ENCODE peak calls at places on chromosomes 11 and 22, in five cellular contexts. One of them, this sample, is unnamed.

GRCh38 chr11:13955971-13956421 is 6.5 kb upstream of the SPON1 start:
- DNase-seq in testis: peak; percentile 80
- DNase-seq in uterus: peak; percentile 56
- DNase-seq in B cell: peak; percentile 45
- DNase-seq in psoas muscle: no peak
- DNase-seq in this sample: peak; percentile 57

GRCh38 chr11:37449146-37449545 is 851.1 kb upstream of the RAG2 start:
- DNase-seq in testis: no peak
- DNase-seq in uterus: no peak
- DNase-seq in B cell: no peak
- DNase-seq in psoas muscle: no peak
- DNase-seq in this sample: no peak

GRCh38 chr11:96197221-96197620 is 145.8 kb downstream of the MAML2 start:
- DNase-seq in testis: no peak
- DNase-seq in uterus: no peak
- DNase-seq in B cell: no peak
- DNase-seq in psoas muscle: no peak
- DNase-seq in this sample: no peak

GRCh38 chr22:26038365-26038764 is 130.9 kb upstream of the SEZ6L start:
- DNase-seq in testis: no peak
- DNase-seq in uterus: no peak
- DNase-seq in B cell: no peak
- DNase-seq in psoas muscle: no peak
- DNase-seq in this sample: no peak

GRCh38 chr11:130383363-130384168 is 44.8 kb downstream of the ADAMTS8 start:
- DNase-seq in testis: no peak
- DNase-seq in uterus: no peak
- DNase-seq in B cell: no peak
- DNase-seq in psoas muscle: peak; percentile 46
- DNase-seq in this sample: no peak

GRCh38 chr22:50271519-50271970 is 1.4 kb upstream of the MAPK11 start:
- DNase-seq in testis: peak; percentile 63
- DNase-seq in uterus: peak; percentile 62
- DNase-seq in B cell: peak; percentile 89
- DNase-seq in psoas muscle: peak; percentile 62
- DNase-seq in this sample: peak; percentile 77

GRCh38 chr11:73012121-73012863 is 129.8 kb downstream of the FCHSD2 start:
- DNase-seq in testis: no peak
- DNase-seq in uterus: no peak
- DNase-seq in B cell: no peak
- DNase-seq in psoas muscle: no peak
- DNase-seq in this sample: no peak

GRCh38 chr11:128926000-128926399 is 16.7 kb downstream of the TP53AIP1 start:
- DNase-seq in testis: no peak
- DNase-seq in uterus: no peak
- DNase-seq in B cell: no peak
- DNase-seq in psoas muscle: no peak
- DNase-seq in this sample: no peak

GRCh38 chr11:95659088-95659487 is 130.5 kb downstream of the FAM76B start:
- DNase-seq in testis: no peak
- DNase-seq in uterus: no peak
- DNase-seq in B cell: no peak
- DNase-seq in psoas muscle: no peak
- DNase-seq in this sample: no peak

GRCh38 chr11:23866641-23867040 is 630.2 kb upstream of the LUZP2 start:
- DNase-seq in testis: no peak
- DNase-seq in uterus: no peak
- DNase-seq in B cell: no peak
- DNase-seq in psoas muscle: no peak
- DNase-seq in this sample: no peak

GRCh38 chr11:61699737-61700160 is 19.6 kb downstream of the DAGLA start:
- DNase-seq in testis: peak; percentile 55
- DNase-seq in uterus: no peak
- DNase-seq in B cell: no peak
- DNase-seq in psoas muscle: peak; percentile 51
- DNase-seq in this sample: no peak

GRCh38 chr11:65498042-65498726 is 661 bp upstream of the MALAT1 start:
- DNase-seq in testis: peak; percentile 73
- DNase-seq in uterus: no peak
- DNase-seq in B cell: no peak
- DNase-seq in psoas muscle: peak; percentile 44
- DNase-seq in this sample: peak; percentile 74

GRCh38 chr11:66789097-66789890 is 53.9 kb upstream of the RCE1 start:
- DNase-seq in testis: no peak
- DNase-seq in uterus: no peak
- DNase-seq in B cell: no peak
- DNase-seq in psoas muscle: no peak
- DNase-seq in this sample: no peak

GRCh38 chr11:64324692-64325469 is 7.0 kb downstream of the PRDX5 start:
- DNase-seq in testis: no peak
- DNase-seq in uterus: no peak
- DNase-seq in B cell: no peak
- DNase-seq in psoas muscle: no peak
- DNase-seq in this sample: no peak

DNA sequence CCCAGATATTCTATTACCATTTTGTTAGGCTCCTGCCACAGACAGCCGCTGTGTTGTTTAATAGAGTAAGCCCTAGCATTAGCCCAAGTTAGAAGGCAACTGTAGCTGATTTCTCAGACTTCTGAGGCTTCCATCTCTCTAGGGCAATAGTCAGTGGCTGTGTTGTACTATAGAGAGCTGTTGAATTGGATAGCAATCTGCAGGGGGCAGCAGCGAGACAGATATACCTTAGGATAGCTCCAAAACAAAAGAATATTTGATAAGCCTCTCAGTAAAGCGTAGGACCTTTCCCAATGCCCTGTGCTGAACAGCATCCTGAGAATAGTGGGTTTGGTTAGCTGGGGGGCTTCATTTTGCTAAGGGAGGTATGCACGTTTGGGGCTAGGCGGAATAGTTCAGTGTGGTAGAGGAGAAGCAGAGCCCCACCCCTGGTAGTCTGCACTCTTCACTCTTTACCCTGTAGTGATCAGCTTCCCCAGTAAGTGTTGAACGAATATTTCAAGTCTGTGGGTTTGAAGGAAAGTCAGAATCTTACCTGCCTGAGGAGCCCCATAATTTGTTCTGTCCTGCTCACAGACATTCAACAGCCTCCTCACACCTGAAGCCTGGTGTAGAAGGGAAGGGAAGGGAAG is 515.1 kb downstream of the INSC start:
- DNase-seq in testis: peak; percentile 52
- DNase-seq in uterus: no peak
- DNase-seq in B cell: no peak
- DNase-seq in psoas muscle: no peak
- DNase-seq in this sample: peak; percentile 64
- TF ChIP-seq CTCF in testis: no peak
- TF ChIP-seq CTCF in uterus: no peak
- TF ChIP-seq CTCF in B cell: no peak
- TF ChIP-seq CTCF in psoas muscle: peak; percentile 32
- TF ChIP-seq CTCF in this sample: peak; percentile 49

GRCh38 chr11:2975594-2975993 is 16.5 kb downstream of the NAP1L4 start:
- DNase-seq in testis: peak; percentile 58
- DNase-seq in uterus: no peak
- DNase-seq in B cell: peak; percentile 34
- DNase-seq in psoas muscle: no peak
- DNase-seq in this sample: no peak
- TF ChIP-seq CTCF in testis: no peak
- TF ChIP-seq CTCF in uterus: no peak
- TF ChIP-seq CTCF in B cell: peak; percentile 52
- TF ChIP-seq CTCF in psoas muscle: peak; percentile 48
- TF ChIP-seq CTCF in this sample: peak; percentile 55

DNA sequence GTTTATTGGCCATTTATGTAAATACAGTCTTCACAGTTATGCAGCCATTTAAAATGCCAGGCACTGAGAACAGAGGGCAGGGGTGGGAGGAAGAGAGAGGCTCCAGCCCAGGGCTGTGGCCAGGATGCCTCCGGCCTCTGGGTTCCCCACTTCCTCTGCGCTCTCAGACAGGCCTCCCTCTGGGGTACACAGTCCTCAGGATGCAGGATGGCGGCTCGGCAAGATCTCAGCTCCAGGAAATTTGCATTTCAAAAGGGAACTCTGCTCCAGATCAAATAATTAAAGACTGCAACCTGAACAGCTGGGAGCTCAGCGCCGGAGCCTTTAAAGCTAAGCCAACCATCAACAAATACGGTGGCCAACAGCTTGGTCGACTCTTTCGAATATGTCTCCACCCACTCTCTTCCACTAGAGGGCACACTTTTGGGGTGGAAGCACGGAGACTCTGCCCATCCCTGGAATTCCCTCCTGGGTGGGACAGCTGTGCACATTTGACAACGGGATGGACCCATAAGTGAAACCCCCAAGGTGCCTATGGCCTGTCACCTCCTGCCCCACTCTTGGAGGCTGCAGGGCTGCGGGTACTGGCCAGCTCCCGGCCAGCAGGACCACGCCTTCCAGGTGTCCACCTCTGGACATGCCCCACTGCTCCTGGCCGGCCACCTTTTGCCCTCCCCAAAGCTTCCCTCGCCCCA is 1044.7 kb downstream of the BRD1 start:
- DNase-seq in testis: no peak
- DNase-seq in uterus: no peak
- DNase-seq in B cell: no peak
- DNase-seq in psoas muscle: no peak
- DNase-seq in this sample: no peak
- TF ChIP-seq CTCF in testis: no peak
- TF ChIP-seq CTCF in uterus: no peak
- TF ChIP-seq CTCF in B cell: no peak
- TF ChIP-seq CTCF in psoas muscle: no peak
- TF ChIP-seq CTCF in this sample: peak; percentile 6

GRCh38 chr11:40722179-40722795 is 737.2 kb downstream of the LRRC4C start:
- DNase-seq in testis: peak; percentile 73
- DNase-seq in uterus: no peak
- DNase-seq in B cell: no peak
- DNase-seq in psoas muscle: no peak
- DNase-seq in this sample: peak; percentile 63
- TF ChIP-seq CTCF in testis: peak; percentile 34
- TF ChIP-seq CTCF in uterus: no peak
- TF ChIP-seq CTCF in B cell: peak; percentile 11
- TF ChIP-seq CTCF in psoas muscle: no peak
- TF ChIP-seq CTCF in this sample: peak; percentile 57

This sample was measured in right lobe of liver.